ENCODE peak calls at places on chromosomes 13 and 19, in eight cellular contexts. One of them, this sample, is unnamed.

GRCh38 chr13:31767175-31767900 is 28.0 kb downstream of the RXFP2 start:
- DNase-seq in body of pancreas: no peak
- DNase-seq in ovary: no peak
- DNase-seq in upper lobe of left lung: no peak
- DNase-seq in H54: peak
- DNase-seq in endothelial cell of umbilical vein: no peak
- DNase-seq in stomach: no peak
- DNase-seq in K562: no peak
- DNase-seq in this sample: no peak

GRCh38 chr13:113917096-113917495 is 53.2 kb upstream of the GAS6 start:
- DNase-seq in endothelial cell of umbilical vein: no peak
- DNase-seq in body of pancreas: no peak
- DNase-seq in upper lobe of left lung: peak
- DNase-seq in stomach: peak
- DNase-seq in H54: no peak
- DNase-seq in ovary: no peak
- DNase-seq in K562: no peak
- DNase-seq in this sample: no peak

GRCh38 chr19:33194527-33194883 is 375 bp downstream of the LRP3 start:
- DNase-seq in body of pancreas: no peak
- DNase-seq in upper lobe of left lung: no peak
- DNase-seq in H54: no peak
- DNase-seq in K562: no peak
- DNase-seq in endothelial cell of umbilical vein: no peak
- DNase-seq in ovary: no peak
- DNase-seq in stomach: no peak
- DNase-seq in this sample: no peak

GRCh38 chr19:9014809-9015208 is 4.6 kb upstream of the MUC16 start:
- DNase-seq in body of pancreas: no peak
- DNase-seq in H54: no peak
- DNase-seq in ovary: no peak
- DNase-seq in upper lobe of left lung: no peak
- DNase-seq in K562: peak
- DNase-seq in endothelial cell of umbilical vein: no peak
- DNase-seq in stomach: no peak
- DNase-seq in this sample: no peak

GRCh38 chr13:25232937-25233515 is 54.3 kb downstream of the MTMR6 start:
- DNase-seq in K562: peak
- DNase-seq in body of pancreas: no peak
- DNase-seq in stomach: no peak
- DNase-seq in upper lobe of left lung: no peak
- DNase-seq in endothelial cell of umbilical vein: peak
- DNase-seq in H54: no peak
- DNase-seq in ovary: no peak
- DNase-seq in this sample: peak

GRCh38 chr13:25267715-25268114 is 19.6 kb downstream of the MTMR6 start:
- DNase-seq in K562: no peak
- DNase-seq in upper lobe of left lung: no peak
- DNase-seq in stomach: no peak
- DNase-seq in H54: no peak
- DNase-seq in ovary: no peak
- DNase-seq in body of pancreas: no peak
- DNase-seq in endothelial cell of umbilical vein: peak
- DNase-seq in this sample: peak

GRCh38 chr19:54612428-54612827 is 17.9 kb upstream of the LILRB1 start:
- DNase-seq in stomach: no peak
- DNase-seq in H54: no peak
- DNase-seq in upper lobe of left lung: no peak
- DNase-seq in K562: no peak
- DNase-seq in body of pancreas: no peak
- DNase-seq in ovary: no peak
- DNase-seq in endothelial cell of umbilical vein: no peak
- DNase-seq in this sample: no peak

GRCh38 chr19:11452814-11453335 is 17.4 kb downstream of the PRKCSH start:
- DNase-seq in upper lobe of left lung: no peak
- DNase-seq in H54: no peak
- DNase-seq in ovary: no peak
- DNase-seq in endothelial cell of umbilical vein: no peak
- DNase-seq in stomach: no peak
- DNase-seq in body of pancreas: no peak
- DNase-seq in K562: no peak
- DNase-seq in this sample: no peak

GRCh38 chr19:2287585-2287984 is 5.6 kb upstream of the PEAK3 start:
- DNase-seq in K562: no peak
- DNase-seq in stomach: no peak
- DNase-seq in upper lobe of left lung: no peak
- DNase-seq in body of pancreas: no peak
- DNase-seq in endothelial cell of umbilical vein: no peak
- DNase-seq in ovary: no peak
- DNase-seq in H54: no peak
- DNase-seq in this sample: peak

GRCh38 chr19:2288010-2288742 is 6.2 kb upstream of the PEAK3 start:
- DNase-seq in ovary: no peak
- DNase-seq in H54: no peak
- DNase-seq in stomach: no peak
- DNase-seq in endothelial cell of umbilical vein: no peak
- DNase-seq in body of pancreas: no peak
- DNase-seq in upper lobe of left lung: no peak
- DNase-seq in K562: no peak
- DNase-seq in this sample: no peak

GRCh38 chr19:2289714-2290435 is 7.9 kb upstream of the PEAK3 start:
- DNase-seq in ovary: no peak
- DNase-seq in K562: peak
- DNase-seq in H54: no peak
- DNase-seq in endothelial cell of umbilical vein: no peak
- DNase-seq in upper lobe of left lung: peak
- DNase-seq in stomach: peak
- DNase-seq in body of pancreas: no peak
- DNase-seq in this sample: peak

GRCh38 chr19:2290441-2291184 is 8.6 kb upstream of the PEAK3 start:
- DNase-seq in upper lobe of left lung: no peak
- DNase-seq in stomach: no peak
- DNase-seq in endothelial cell of umbilical vein: no peak
- DNase-seq in ovary: no peak
- DNase-seq in K562: no peak
- DNase-seq in body of pancreas: no peak
- DNase-seq in H54: no peak
- DNase-seq in this sample: peak

DNA sequence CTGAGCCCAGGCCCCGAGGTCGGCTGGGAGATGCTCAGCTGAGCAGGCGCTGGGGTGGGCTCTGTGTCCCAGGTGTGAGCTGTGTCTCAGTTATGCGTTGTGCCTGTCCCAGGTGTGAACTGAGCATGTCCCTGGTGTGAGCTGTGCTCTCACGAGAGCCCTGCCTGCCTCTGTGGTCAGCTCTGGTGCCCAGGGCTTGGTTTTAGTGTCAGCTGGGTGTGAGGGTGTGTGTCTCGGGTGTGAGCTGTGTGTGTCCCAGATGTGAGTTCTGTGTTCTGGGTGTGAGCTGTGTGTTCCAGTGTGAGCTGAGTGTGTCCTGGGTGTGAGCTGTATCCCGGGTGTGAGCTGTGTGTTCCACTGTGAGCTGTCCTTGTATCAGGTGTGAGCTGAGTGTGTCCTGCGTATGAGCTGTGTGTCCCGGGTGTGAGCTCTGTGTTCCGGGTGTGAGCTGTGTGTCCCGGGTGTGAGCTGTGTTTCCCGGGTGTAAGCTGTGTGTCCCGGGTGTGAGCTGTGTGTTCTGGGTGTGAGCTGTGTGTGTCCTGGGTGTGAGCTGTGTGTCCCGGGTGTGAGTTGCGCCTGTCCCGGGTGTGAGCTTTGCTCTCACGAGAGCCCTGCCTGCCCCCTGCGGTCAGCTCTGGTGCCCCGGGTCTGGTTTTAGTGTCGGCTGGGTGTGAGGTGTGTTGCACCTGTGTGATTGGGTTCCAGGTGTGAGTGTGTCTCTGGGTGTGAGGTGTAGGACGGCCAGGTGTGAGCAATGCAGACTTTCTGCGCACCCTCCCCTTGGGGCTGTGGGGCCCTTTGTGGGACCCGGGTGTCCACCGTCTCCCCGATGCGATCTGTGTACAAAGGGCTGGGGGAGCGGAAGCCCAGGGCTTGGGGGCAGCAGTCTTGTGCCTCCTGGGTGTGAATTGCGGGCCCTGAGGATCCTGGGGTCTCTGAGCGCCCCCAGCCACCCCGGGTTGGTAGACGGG is 7.1 kb upstream of the PEAK3 start:
- DNase-seq in K562: no peak
- DNase-seq in endothelial cell of umbilical vein: no peak
- DNase-seq in body of pancreas: no peak
- DNase-seq in upper lobe of left lung: no peak
- DNase-seq in H54: no peak
- DNase-seq in stomach: no peak
- DNase-seq in ovary: no peak
- DNase-seq in this sample: peak
- TF ChIP-seq POLR2A in K562: no peak
- TF ChIP-seq POLR2A in endothelial cell of umbilical vein: no peak
- TF ChIP-seq POLR2A in body of pancreas: no peak
- TF ChIP-seq POLR2A in upper lobe of left lung: no peak
- TF ChIP-seq POLR2A in H54: no peak
- TF ChIP-seq POLR2A in stomach: no peak
- TF ChIP-seq POLR2A in ovary: no peak
- TF ChIP-seq POLR2A in this sample: no peak

DNA sequence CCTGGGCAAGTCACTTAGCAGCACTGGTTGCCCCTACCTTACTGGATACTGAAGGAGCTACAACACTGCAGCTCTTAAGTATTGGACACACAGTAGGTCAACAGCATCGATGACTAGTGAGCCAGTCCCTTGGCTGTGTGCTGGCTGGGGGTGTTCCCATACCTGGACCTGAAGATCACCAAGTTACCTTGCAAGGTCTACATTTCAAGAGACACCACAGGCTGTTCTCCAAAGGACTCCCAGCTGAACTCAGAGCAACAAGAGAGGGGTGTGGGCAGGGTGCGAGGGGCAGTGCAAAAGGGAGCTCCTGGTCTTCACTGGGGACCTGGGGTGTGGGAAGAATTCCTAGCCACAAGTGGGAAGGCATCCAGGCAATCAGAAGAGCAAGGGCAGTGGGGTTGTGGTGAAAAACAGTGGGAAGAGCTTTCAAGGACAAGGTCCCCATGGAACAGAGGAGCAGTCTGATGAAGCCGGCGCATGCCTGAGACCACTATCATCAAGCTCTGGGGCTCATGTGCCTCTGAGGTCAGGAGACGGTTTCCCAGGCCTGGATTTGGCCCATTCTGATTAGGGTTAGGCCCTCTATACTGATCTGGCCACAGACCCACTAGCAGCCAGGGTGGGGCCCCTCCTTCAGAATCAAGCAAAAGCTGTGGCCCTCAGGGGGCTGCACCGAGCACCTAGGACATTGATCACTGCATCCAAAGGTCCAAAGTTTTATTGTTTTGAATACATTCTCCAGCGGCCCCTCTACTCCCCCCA is 4.6 kb upstream of the GSK3A start:
- DNase-seq in ovary: peak
- DNase-seq in K562: peak
- DNase-seq in body of pancreas: no peak
- DNase-seq in H54: no peak
- DNase-seq in endothelial cell of umbilical vein: no peak
- DNase-seq in upper lobe of left lung: no peak
- DNase-seq in stomach: no peak
- DNase-seq in this sample: no peak
- TF ChIP-seq POLR2A in ovary: no peak
- TF ChIP-seq POLR2A in K562: peak
- TF ChIP-seq POLR2A in body of pancreas: no peak
- TF ChIP-seq POLR2A in H54: no peak
- TF ChIP-seq POLR2A in endothelial cell of umbilical vein: peak
- TF ChIP-seq POLR2A in upper lobe of left lung: no peak
- TF ChIP-seq POLR2A in stomach: no peak
- TF ChIP-seq POLR2A in this sample: no peak

GRCh38 chr19:17748884-17749638 is 2.2 kb upstream of the FCHO1 start:
- DNase-seq in ovary: no peak
- DNase-seq in endothelial cell of umbilical vein: no peak
- DNase-seq in stomach: no peak
- DNase-seq in H54: no peak
- DNase-seq in upper lobe of left lung: no peak
- DNase-seq in K562: no peak
- DNase-seq in body of pancreas: no peak
- DNase-seq in this sample: no peak

GRCh38 chr19:17749912-17750317 is 1.4 kb upstream of the FCHO1 start:
- DNase-seq in endothelial cell of umbilical vein: no peak
- DNase-seq in stomach: no peak
- DNase-seq in upper lobe of left lung: no peak
- DNase-seq in K562: peak
- DNase-seq in ovary: peak
- DNase-seq in H54: no peak
- DNase-seq in body of pancreas: no peak
- DNase-seq in this sample: peak

GRCh38 chr19:17743874-17744273 is 7.4 kb upstream of the FCHO1 start:
- DNase-seq in H54: no peak
- DNase-seq in body of pancreas: no peak
- DNase-seq in ovary: no peak
- DNase-seq in K562: peak
- DNase-seq in endothelial cell of umbilical vein: peak
- DNase-seq in upper lobe of left lung: no peak
- DNase-seq in stomach: no peak
- DNase-seq in this sample: peak

GRCh38 chr19:17751103-17751911 is at the start of gene FCHO1:
- DNase-seq in H54: no peak
- DNase-seq in body of pancreas: no peak
- DNase-seq in K562: peak
- DNase-seq in ovary: no peak
- DNase-seq in stomach: peak
- DNase-seq in upper lobe of left lung: peak
- DNase-seq in endothelial cell of umbilical vein: no peak
- DNase-seq in this sample: peak

DNA sequence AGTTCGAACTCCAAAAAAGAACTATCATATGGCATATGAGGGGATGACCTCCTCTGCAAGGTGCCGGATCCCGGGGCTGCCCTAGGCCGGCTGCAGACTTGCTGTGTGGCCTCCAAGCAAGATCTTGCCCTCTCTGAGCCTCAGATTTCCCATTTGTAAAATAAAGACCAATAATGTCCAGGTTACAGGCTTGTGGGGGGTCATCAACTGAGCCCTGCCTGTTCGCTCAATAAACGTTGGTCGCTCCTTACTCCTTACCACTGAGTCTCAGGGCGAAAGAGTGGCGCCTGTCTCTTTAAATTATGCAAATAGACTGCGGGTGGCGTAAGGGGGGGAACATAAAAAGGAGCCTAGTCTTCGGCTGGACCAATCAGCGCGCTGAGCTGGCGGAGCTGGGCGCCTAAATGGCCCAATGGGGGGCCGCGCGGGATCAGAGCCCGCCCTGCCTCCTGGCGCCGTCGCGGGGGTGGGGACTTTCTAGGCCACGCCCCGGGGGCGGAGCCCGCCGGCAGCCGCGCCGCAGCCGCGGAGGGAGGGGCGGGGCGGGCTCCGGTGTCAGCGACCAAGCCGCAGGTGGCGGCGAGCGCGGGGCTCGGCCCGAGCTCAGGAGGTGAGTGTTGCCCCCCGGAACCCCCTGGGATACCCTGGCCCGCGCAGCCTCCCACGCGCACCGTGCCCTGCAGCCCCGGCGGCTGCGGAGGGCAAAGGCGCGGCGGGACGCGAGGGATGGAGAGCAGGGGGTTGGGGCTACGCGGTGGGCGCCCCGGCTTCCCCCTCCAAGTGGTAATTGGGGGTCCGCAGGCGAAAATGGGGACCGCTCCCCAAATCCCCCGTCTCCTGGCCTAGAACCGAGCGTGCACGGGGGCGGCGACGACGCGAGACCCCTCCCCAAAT is 3.8 kb upstream of the FCHO1 start:
- DNase-seq in H54: peak
- DNase-seq in K562: peak
- DNase-seq in upper lobe of left lung: peak
- DNase-seq in ovary: peak
- DNase-seq in body of pancreas: peak
- DNase-seq in endothelial cell of umbilical vein: peak
- DNase-seq in stomach: peak
- DNase-seq in this sample: peak
- TF ChIP-seq POLR2A in H54: no peak
- TF ChIP-seq POLR2A in K562: no peak
- TF ChIP-seq POLR2A in upper lobe of left lung: no peak
- TF ChIP-seq POLR2A in ovary: no peak
- TF ChIP-seq POLR2A in body of pancreas: no peak
- TF ChIP-seq POLR2A in endothelial cell of umbilical vein: no peak
- TF ChIP-seq POLR2A in stomach: no peak
- TF ChIP-seq POLR2A in this sample: peak

DNA sequence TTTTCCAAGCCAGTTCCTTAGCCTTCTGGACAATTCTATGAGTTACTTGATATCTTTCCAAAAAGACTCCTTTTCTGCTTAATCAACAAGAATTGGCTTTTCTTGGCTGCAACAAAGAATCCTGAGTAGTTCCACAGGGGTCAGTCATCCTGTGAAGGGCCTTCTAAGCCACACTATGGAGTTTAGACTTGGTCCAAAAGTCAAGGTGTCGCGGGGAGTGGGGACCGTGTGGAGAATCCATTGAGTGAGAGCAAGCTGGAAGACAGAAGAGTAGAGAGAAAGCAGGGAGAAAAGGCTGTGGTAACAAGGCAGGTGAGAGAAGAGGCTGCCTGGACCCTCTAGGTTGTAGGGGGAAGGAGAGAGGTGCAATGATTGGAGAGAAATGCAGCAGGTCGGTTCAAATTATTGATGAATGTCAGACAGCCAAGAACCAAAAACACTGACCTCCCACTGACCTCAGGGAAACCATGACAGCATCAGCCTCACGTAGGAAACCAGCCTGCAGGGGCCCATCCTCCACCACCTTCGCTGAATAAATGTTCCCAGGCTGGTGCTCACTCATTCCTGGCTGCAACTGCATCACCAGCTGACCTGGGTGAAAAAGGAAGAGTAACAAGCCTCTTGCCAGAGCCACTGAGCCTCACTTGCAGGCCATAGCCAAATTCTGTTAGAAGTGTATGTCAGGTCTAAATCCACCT is 7.1 kb upstream of the IFT88 start:
- DNase-seq in upper lobe of left lung: no peak
- DNase-seq in endothelial cell of umbilical vein: no peak
- DNase-seq in body of pancreas: no peak
- DNase-seq in K562: no peak
- DNase-seq in ovary: no peak
- DNase-seq in H54: no peak
- DNase-seq in stomach: no peak
- DNase-seq in this sample: no peak
- TF ChIP-seq POLR2A in upper lobe of left lung: no peak
- TF ChIP-seq POLR2A in endothelial cell of umbilical vein: no peak
- TF ChIP-seq POLR2A in body of pancreas: no peak
- TF ChIP-seq POLR2A in K562: no peak
- TF ChIP-seq POLR2A in ovary: no peak
- TF ChIP-seq POLR2A in H54: no peak
- TF ChIP-seq POLR2A in stomach: no peak
- TF ChIP-seq POLR2A in this sample: no peak